ENCODE peak calls at places on chromosomes 5 and 9, in seven cellular contexts. N is ovary; R is mucosa of descending colon; Z is effector memory CD4-positive, alpha-beta T cell; B is uterus; U is IMR-90; S is right atrium auricular region. I is an unnamed sample. For H3K4me1 and H3K9me3, the result is how much of the 10 kb centered on the place peaks cover.

GRCh38 chr5:67015577-67016290 is 180.9 kb downstream of the CD180 start:
- DNase-seq in N (no peak), R (no peak), Z (no peak), B (peak), U (peak), S (no peak), I (no peak)

GRCh38 chr5:167511276-167511675 is 780.2 kb upstream of the WWC1 start:
- DNase-seq in N (no peak), R (no peak), Z (no peak), B (no peak), U (no peak), S (no peak), I (no peak)

GRCh38 chr5:116600876-116601275 is 26.3 kb upstream of the SEMA6A start:
- DNase-seq in N (no peak), R (no peak), Z (no peak), B (no peak), U (peak), S (no peak), I (no peak)

GRCh38 chr9:36876056-36876455 is 158.0 kb downstream of the PAX5 start:
- DNase-seq in N (no peak), R (no peak), Z (no peak), B (no peak), U (no peak), S (no peak), I (no peak)

GRCh38 chr5:141783599-141784296 is 94.5 kb downstream of the PCDH1 start:
- DNase-seq in N (no peak), R (no peak), Z (no peak), B (no peak), U (no peak), S (no peak), I (no peak)

GRCh38 chr5:69491838-69492390 is 676 bp upstream of the OCLN start:
- DNase-seq in N (no peak), R (no peak), Z (no peak), B (no peak), U (no peak), S (no peak), I (no peak)

GRCh38 chr5:91928751-91929521 is 545.8 kb upstream of the ARRDC3 start:
- DNase-seq in N (no peak), R (no peak), Z (no peak), B (no peak), U (peak), S (no peak), I (no peak)

GRCh38 chr9:106830527-106831140 is 32.3 kb upstream of the ZNF462 start:
- DNase-seq in N (no peak), R (no peak), Z (no peak), B (peak), U (no peak), S (no peak), I (no peak)

GRCh38 chr5:170436335-170436734 is 47.2 kb upstream of the KCNMB1 start:
- DNase-seq in N (no peak), R (no peak), Z (no peak), B (no peak), U (no peak), S (peak), I (no peak)

GRCh38 chr5:164345173-164345572 is 839.8 kb downstream of the MAT2B start:
- DNase-seq in N (no peak), R (no peak), Z (no peak), B (no peak), U (peak), S (no peak), I (no peak)

GRCh38 chr5:149959406-149960236 is 937 bp upstream of the SLC26A2 start:
- DNase-seq in N (peak), R (no peak), Z (peak), B (no peak), U (peak), S (no peak), I (peak)

GRCh38 chr9:8816361-8816760 is 1016.8 kb upstream of the DMAC1 start:
- DNase-seq in N (no peak), R (no peak), Z (no peak), B (no peak), U (no peak), S (no peak), I (no peak)

GRCh38 chr5:152622628-152623027 is 217.5 kb upstream of the NMUR2 start:
- DNase-seq in N (no peak), R (no peak), Z (no peak), B (no peak), U (no peak), S (no peak), I (no peak)

GRCh38 chr5:56070795-56071539 is 76.2 kb upstream of the IL6ST start:
- DNase-seq in N (no peak), R (no peak), Z (no peak), B (no peak), U (no peak), S (no peak), I (no peak)

GRCh38 chr9:69023650-69024049 is 9.7 kb upstream of the PRKACG start:
- DNase-seq in N (no peak), R (no peak), Z (no peak), B (no peak), U (no peak), S (no peak), I (no peak)

GRCh38 chr5:95901676-95902646 is 59.7 kb downstream of the ELL2 start:
- DNase-seq in N (no peak), R (no peak), Z (no peak), B (no peak), U (peak), S (no peak), I (no peak)

GRCh38 chr9:92315456-92315855 is 9.7 kb downstream of the NOL8 start:
- DNase-seq in N (no peak), R (no peak), Z (no peak), B (no peak), U (no peak), S (no peak), I (no peak)

GRCh38 chr5:41510176-41510831 is at the start of gene PLCXD3:
- DNase-seq in N (peak), R (peak), Z (no peak), B (no peak), U (no peak), S (peak), I (no peak)

GRCh38 chr5:159341914-159342313 is 11.6 kb upstream of the IL12B start:
- DNase-seq in N (no peak), R (no peak), Z (peak), B (no peak), U (peak), S (peak), I (peak)

GRCh38 chr5:32089146-32090000 is 84.7 kb downstream of the GOLPH3 start:
- DNase-seq in N (no peak), R (no peak), Z (no peak), B (no peak), U (no peak), S (peak), I (no peak)

GRCh38 chr5:17105744-17106450 is 111.5 kb upstream of the BASP1 start:
- DNase-seq in N (no peak), R (no peak), Z (no peak), B (no peak), U (peak), S (no peak), I (no peak)

GRCh38 chr5:43312699-43313034 is 545 bp downstream of the HMGCS1 start:
- DNase-seq in N (no peak), R (no peak), Z (no peak), B (no peak), U (no peak), S (no peak), I (no peak)

GRCh38 chr5:4576161-4576748 is 563.9 kb upstream of the ADAMTS16 start:
- DNase-seq in N (no peak), R (no peak), Z (no peak), B (no peak), U (no peak), S (no peak), I (no peak)

GRCh38 chr9:20693068-20693467 is 9.0 kb downstream of the FOCAD start:
- DNase-seq in N (no peak), R (no peak), Z (no peak), B (no peak), U (no peak), S (no peak), I (no peak)

GRCh38 chr9:95724253-95724991 is 151.1 kb upstream of the ERCC6L2 start:
- DNase-seq in N (no peak), R (no peak), Z (peak), B (no peak), U (no peak), S (no peak), I (peak)

GRCh38 chr9:37350486-37351190 is 71.9 kb upstream of the GRHPR start:
- DNase-seq in N (no peak), R (no peak), Z (no peak), B (no peak), U (peak), S (no peak), I (no peak)

GRCh38 chr9:107954303-107954702 is 464.7 kb upstream of the KLF4 start:
- DNase-seq in N (no peak), R (no peak), Z (no peak), B (no peak), U (no peak), S (peak), I (no peak)
- H3K4me1 ChIP-seq in N (under half), R (under half), Z (under half), B (under half), U (under half), S (under half), I (under half)

DNA sequence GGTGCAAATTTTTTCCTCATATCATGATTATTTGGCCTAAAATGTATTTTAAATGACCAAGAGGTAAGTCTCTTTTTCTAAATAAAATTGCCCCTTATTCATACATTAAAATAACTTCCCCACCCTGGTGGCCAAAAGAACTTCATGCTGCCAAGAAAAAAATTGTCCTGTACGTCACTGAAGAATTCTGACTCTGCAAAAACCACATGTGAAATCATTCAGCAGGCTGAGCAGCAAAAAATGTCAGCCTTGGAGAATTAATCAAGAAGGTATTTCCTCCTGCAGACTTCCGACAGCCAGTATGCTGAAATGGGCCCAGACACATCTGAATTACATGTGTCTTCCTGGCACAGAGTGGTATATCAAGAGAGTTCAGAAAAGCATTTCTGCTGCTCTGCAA is 94.6 kb upstream of the HMHB1 start:
- DNase-seq in N (no peak), R (no peak), Z (no peak), B (no peak), U (peak), S (no peak), I (no peak)
- H3K4me3 ChIP-seq in N (no peak), R (no peak), Z (no peak), B (no peak), U (no peak), S (no peak), I (no peak)

DNA sequence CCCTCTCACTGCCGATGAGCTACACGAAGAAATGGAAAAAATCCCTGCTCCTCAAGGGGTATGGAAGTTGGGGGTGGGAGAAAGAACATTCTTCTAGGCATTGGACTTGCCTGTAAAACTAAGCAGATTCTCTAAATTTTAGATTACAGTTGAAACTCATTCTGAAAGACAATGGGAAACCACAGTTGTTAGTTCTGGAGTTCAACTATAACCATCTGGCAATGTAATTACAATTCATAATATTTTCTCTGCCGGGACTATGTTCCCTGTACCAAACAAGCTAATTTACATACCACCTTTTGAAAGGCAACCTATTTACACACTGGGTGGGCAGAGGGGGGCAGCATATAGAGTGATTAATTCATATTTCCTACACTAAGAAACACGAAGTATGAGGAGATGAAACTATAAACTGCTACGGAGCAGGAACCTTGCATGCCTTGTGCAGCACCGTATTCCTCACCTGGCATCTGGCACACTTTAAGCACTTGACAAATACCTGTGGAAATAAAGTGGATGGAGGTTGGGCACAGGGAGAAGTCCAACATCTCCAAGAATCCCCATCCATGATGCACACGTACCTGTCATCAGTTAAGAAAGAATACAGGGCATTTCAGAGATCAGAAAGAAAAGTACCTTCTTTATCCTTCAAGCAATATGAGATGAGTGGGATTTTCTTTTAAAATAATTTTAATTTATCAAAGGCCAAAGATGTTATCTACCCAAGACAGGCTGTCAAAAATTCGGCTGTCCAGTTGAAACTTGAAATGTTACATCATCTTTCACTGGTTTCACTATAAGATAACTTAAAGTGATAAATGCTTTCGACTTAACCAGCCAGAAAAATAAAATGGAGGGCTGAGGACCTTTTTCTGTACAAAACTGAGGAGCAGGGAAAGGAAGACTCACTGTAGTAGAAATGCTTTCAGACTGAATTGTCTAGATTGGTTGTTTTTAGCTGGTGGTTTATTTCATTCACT is 54.2 kb downstream of the SSBP2 start:
- DNase-seq in N (no peak), R (no peak), Z (no peak), B (no peak), U (no peak), S (no peak), I (no peak)
- H3K9me3 ChIP-seq in N (under half), R (under half), Z (under half), B (under half), U (under half), S (under half), I (under half)

DNA sequence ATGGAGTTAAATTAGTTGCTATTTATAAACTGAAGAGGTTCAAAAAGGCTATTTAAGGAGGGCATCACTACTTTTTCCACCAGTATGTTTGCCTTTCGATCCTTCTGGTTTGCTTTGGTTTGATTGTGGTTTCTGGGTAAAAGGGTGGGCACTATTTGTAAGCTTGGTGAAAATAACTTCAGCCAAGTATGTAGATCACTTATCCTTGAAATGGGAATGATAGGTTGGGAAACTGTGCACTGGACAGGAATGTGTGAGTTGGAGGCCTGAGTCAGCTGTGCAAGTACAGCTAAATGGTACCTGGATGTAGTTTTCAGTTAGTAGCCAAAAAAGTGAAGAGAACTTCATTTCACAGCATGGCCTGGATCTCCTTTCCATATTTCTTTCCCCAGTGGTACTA is 466.2 kb downstream of the ENC1 start:
- DNase-seq in N (no peak), R (no peak), Z (no peak), B (no peak), U (peak), S (no peak), I (no peak)
- H3K4me1 ChIP-seq in N (under half), R (under half), Z (under half), B (under half), U (under half), S (under half), I (under half)

GRCh38 chr5:123696948-123697347 is 185.0 kb downstream of the CSNK1G3 start:
- DNase-seq in N (no peak), R (peak), Z (no peak), B (peak), U (peak), S (peak), I (no peak)

GRCh38 chr5:123701511-123702200 is 189.7 kb downstream of the CSNK1G3 start:
- DNase-seq in N (no peak), R (no peak), Z (no peak), B (no peak), U (no peak), S (no peak), I (no peak)

GRCh38 chr5:123699571-123699970 is 187.6 kb downstream of the CSNK1G3 start:
- DNase-seq in N (no peak), R (no peak), Z (no peak), B (no peak), U (no peak), S (no peak), I (no peak)

GRCh38 chr5:123705741-123706140 is 193.8 kb downstream of the CSNK1G3 start:
- DNase-seq in N (no peak), R (no peak), Z (no peak), B (no peak), U (peak), S (no peak), I (no peak)

DNA sequence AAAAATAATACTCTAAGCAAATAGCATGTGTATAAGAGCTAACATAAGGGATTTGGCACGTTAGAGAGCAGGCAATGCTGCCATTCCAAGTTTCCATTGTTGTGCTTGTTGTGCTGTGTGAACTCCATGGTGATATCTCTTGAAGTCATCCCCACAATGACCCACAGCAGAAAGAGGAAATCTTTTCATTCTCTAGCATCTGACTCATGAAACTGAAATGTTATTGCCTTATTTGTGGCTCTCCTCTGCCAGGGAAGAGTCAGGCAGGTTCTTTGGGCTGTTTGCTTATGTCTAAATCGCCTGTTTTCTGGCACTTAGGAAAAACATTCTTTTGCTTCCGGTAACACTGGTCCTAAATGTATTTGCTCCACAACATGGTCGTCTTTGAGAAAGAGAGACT is 188.6 kb downstream of the CSNK1G3 start:
- DNase-seq in N (no peak), R (no peak), Z (no peak), B (peak), U (peak), S (no peak), I (no peak)
- H3K4me3 ChIP-seq in N (no peak), R (no peak), Z (no peak), B (no peak), U (no peak), S (no peak), I (no peak)

GRCh38 chr5:3333105-3333504 is 262.5 kb upstream of the IRX1 start:
- DNase-seq in N (no peak), R (no peak), Z (no peak), B (no peak), U (no peak), S (no peak), I (no peak)

GRCh38 chr5:3331819-3332218 is 263.8 kb upstream of the IRX1 start:
- DNase-seq in N (no peak), R (no peak), Z (no peak), B (no peak), U (no peak), S (no peak), I (no peak)

GRCh38 chr5:3333836-3334235 is 261.8 kb upstream of the IRX1 start:
- DNase-seq in N (no peak), R (no peak), Z (no peak), B (no peak), U (no peak), S (no peak), I (no peak)

GRCh38 chr5:3329427-3329826 is 266.2 kb upstream of the IRX1 start:
- DNase-seq in N (no peak), R (no peak), Z (no peak), B (no peak), U (no peak), S (no peak), I (no peak)

DNA sequence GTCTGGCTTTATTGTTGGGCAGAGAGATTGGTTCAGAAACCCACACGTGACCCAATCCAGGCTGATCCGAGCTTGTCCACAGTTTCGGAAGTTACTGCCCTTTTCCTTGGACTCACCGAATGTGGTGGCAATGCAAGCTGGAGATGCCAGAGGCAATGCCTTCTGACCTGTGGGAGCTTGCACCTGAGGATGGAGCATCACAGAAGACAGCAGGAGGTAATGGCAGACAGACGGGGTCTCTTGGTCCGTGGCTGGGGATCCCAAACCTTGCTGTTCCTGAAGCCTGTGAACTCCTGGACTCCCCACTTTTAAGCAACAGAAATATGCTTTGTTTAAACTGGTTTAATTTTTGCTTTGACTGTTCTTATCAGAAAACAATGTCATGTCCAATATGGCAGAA is 265.2 kb upstream of the IRX1 start:
- DNase-seq in N (no peak), R (no peak), Z (no peak), B (no peak), U (no peak), S (no peak), I (no peak)
- H3K9me3 ChIP-seq in N (under half), R (under half), Z (under half), B (under half), U (under half), S (under half), I (under half)

DNA sequence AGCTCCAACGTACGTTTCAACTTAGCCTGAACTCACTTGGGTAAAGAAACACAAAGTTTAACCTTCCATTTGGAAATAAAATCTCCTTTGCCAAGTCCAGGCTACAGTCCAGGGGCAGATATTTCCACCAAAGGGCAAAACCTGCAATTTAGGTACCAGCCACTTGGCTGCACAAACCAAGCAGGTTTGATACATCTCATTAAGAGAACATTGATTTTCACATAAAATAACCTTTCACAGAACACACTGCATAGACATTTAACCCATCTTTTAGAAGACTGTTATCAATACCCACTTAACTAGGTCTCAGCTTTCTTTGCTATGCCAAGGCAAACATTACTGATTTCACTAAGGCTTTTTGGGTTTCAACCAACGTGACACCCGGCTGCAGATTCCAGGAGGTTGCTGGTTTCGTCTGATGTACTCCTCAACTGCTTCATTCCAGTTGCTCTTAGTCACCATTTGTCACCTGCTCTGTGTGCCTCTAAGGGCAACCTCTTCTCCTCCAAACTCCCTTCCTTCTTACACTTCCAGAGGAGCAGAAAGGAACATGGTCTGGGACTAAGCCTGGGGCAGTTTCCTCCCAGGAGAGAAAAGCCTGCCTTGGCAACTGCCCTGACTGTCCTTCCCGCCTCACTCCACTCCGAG is 67.1 kb downstream of the EPB41L4B start:
- DNase-seq in N (no peak), R (no peak), Z (no peak), B (no peak), U (peak), S (no peak), I (no peak)
- H3K4me1 ChIP-seq in N (under half), R (under half), Z (under half), B (under half), U (under half), S (under half), I (under half)

I was measured in CD4-positive, alpha-beta memory T cell.